ENCODE peak calls at places on chromosomes 16 and 17, in ten cellular contexts. U is A549, V is adipocyte, W is ascending aorta, H is AG10803, C is skeletal muscle cell, M is aorta, Q is ovary, G is adrenal gland, P is colonic mucosa. X is an unnamed sample.

GRCh38 chr17:21542070-21542469 is 150.3 kb upstream of the KCNJ18 start:
- DNase-seq in Q (no peak), C (no peak), M (no peak), U (no peak), P (no peak), G (no peak), V (no peak), H (no peak), W (no peak), X (no peak)

GRCh38 chr16:49016461-49016860 is 265.2 kb downstream of the CBLN1 start:
- DNase-seq in W (no peak), Q (no peak), C (no peak), H (no peak), G (no peak), M (no peak), U (no peak), P (no peak), V (no peak), X (no peak)

GRCh38 chr17:57595942-57596695 is 149.0 kb downstream of the CCDC182 start:
- DNase-seq in V (no peak), P (no peak), C (no peak), H (no peak), M (peak), G (no peak), W (no peak), U (no peak), Q (no peak), X (no peak)

GRCh38 chr16:75628351-75628750 is 5.3 kb upstream of the ADAT1 start:
- DNase-seq in W (no peak), C (no peak), G (no peak), M (no peak), P (no peak), V (no peak), H (no peak), Q (no peak), U (no peak), X (no peak)

GRCh38 chr16:11955713-11956123 is 9.3 kb upstream of the TNFRSF17 start:
- DNase-seq in H (peak), C (peak), P (no peak), Q (no peak), U (no peak), W (no peak), V (peak), M (no peak), G (no peak), X (peak)

GRCh38 chr17:42283241-42284019 is 4.9 kb upstream of the STAT5A start:
- DNase-seq in U (no peak), V (no peak), G (peak), H (no peak), M (peak), Q (no peak), W (no peak), C (no peak), P (no peak), X (no peak)

GRCh38 chr17:187130-187529 is 5.7 kb upstream of the DOC2B start:
- DNase-seq in Q (no peak), V (no peak), M (no peak), W (no peak), H (no peak), G (no peak), C (no peak), U (no peak), P (no peak), X (no peak)

GRCh38 chr17:4247361-4247980 is 16.3 kb downstream of the ANKFY1 start:
- DNase-seq in Q (no peak), V (no peak), C (no peak), M (no peak), H (no peak), G (no peak), U (no peak), W (no peak), P (no peak), X (no peak)

GRCh38 chr17:20955437-20956323 is 87.1 kb downstream of the USP22 start:
- DNase-seq in C (peak), U (no peak), V (peak), Q (peak), H (no peak), M (no peak), W (no peak), G (peak), P (peak), X (no peak)

GRCh38 chr17:79615446-79615845 is 4.6 kb upstream of the RBFOX3 start:
- DNase-seq in U (no peak), W (no peak), G (no peak), C (no peak), V (no peak), Q (no peak), H (no peak), P (no peak), M (peak), X (no peak)

GRCh38 chr16:83813818-83814653 is 6.3 kb downstream of the HSBP1 start:
- DNase-seq in W (no peak), P (no peak), H (peak), G (peak), Q (peak), M (no peak), C (peak), U (peak), V (peak), X (peak)

GRCh38 chr16:31200821-31201510 is 1.6 kb downstream of the PYCARD start:
- DNase-seq in V (peak), M (peak), C (no peak), H (no peak), G (no peak), P (peak), W (no peak), U (no peak), Q (no peak), X (no peak)

DNA sequence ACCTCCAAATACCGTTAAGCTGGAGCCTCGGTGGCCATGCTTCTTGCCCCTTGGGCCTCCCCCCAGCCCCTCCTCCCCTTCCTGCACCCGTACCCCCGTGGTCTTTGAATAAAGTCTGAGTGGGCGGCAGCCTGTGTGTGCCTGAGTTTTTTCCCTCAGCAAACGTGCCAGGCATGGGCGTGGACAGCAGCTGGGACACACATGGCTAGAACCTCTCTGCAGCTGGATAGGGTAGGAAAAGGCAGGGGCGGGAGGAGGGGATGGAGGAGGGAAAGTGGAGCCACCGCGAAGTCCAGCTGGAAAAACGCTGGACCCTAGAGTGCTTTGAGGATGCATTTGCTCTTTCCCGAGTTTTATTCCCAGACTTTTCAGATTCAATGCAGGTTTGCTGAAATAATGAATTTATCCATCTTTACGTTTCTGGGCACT is 928 bp downstream of the HBA1 start:
- DNase-seq in V (peak), H (no peak), P (no peak), C (no peak), Q (no peak), G (no peak), U (no peak), M (no peak), W (no peak), X (no peak)
- H3K4me3 ChIP-seq in V (no peak), H (no peak), P (no peak), C (no peak), Q (no peak), G (no peak), U (no peak), M (no peak), W (no peak), X (no peak)

GRCh38 chr17:48546924-48547838 is 2.3 kb upstream of the HOXB2 start:
- DNase-seq in V (no peak), U (no peak), H (peak), P (peak), C (no peak), Q (no peak), M (no peak), G (no peak), W (no peak), X (no peak)

GRCh38 chr17:48546187-48546923 is 1.4 kb upstream of the HOXB2 start:
- DNase-seq in M (no peak), P (no peak), G (peak), H (peak), Q (no peak), C (no peak), W (no peak), U (no peak), V (no peak), X (no peak)

GRCh38 chr17:48549909-48550308 is 5.0 kb upstream of the HOXB2 start:
- DNase-seq in M (no peak), U (no peak), G (no peak), V (no peak), C (no peak), Q (no peak), P (no peak), W (no peak), H (peak), X (no peak)

GRCh38 chr17:48548687-48549621 is 4.0 kb upstream of the HOXB2 start:
- DNase-seq in H (no peak), C (no peak), G (no peak), U (no peak), W (no peak), Q (no peak), P (no peak), V (no peak), M (no peak), X (no peak)

GRCh38 chr17:48547839-48548686 is 3.2 kb upstream of the HOXB2 start:
- DNase-seq in Q (no peak), P (no peak), H (peak), M (no peak), V (no peak), C (no peak), W (no peak), U (no peak), G (peak), X (peak)
- H3K4me3 ChIP-seq in Q (peak), P (peak), H (peak), M (no peak), V (peak), C (peak), W (peak), U (no peak), G (no peak), X (peak)

GRCh38 chr16:2028620-2029220 is 2.0 kb downstream of the NHERF2 start:
- DNase-seq in U (no peak), P (no peak), H (no peak), M (no peak), G (no peak), W (no peak), V (no peak), Q (no peak), C (no peak), X (no peak)
- H3K4me3 ChIP-seq in U (no peak), P (peak), H (no peak), M (no peak), G (no peak), W (peak), V (no peak), Q (no peak), C (no peak), X (no peak)

GRCh38 chr16:21646721-21647561 is 5.5 kb downstream of the IGSF6 start:
- DNase-seq in H (no peak), W (no peak), Q (no peak), G (no peak), C (no peak), U (no peak), P (peak), V (no peak), M (no peak), X (no peak)

GRCh38 chr16:21646091-21646490 is 6.3 kb downstream of the IGSF6 start:
- DNase-seq in P (no peak), V (no peak), W (no peak), U (no peak), H (no peak), C (no peak), M (no peak), G (peak), Q (no peak), X (no peak)

GRCh38 chr16:21643787-21644186 is 8.6 kb downstream of the IGSF6 start:
- DNase-seq in U (no peak), M (no peak), H (no peak), Q (no peak), W (no peak), G (no peak), P (no peak), V (no peak), C (no peak), X (no peak)

GRCh38 chr16:21644674-21645073 is 7.7 kb downstream of the IGSF6 start:
- DNase-seq in U (no peak), V (no peak), W (no peak), P (no peak), G (no peak), C (no peak), H (no peak), Q (no peak), M (no peak), X (no peak)

DNA sequence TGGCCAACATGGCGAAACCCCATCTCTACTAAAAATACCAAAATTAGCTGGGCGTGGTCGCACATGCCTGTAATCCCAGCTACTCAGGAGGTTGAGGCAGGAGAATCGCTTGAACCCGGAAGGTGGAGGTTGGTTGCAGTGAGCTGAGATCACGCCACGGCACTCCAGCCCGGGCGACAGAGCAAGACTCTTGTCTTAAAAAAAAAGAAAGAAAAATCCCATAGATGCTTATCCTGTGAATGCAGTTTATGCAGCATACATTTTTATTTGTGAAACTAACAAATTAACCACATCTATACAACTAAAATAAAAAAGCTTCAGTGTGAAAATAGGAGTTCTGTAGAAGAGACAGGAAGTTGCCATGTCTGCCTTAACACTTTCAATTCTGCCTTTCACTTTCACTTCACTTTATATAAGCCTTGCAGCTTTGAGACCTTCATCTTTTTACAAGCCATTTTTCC is 7.1 kb downstream of the IGSF6 start:
- DNase-seq in M (no peak), G (no peak), V (peak), Q (no peak), C (no peak), H (peak), P (no peak), W (no peak), U (no peak), X (peak)
- H3K4me3 ChIP-seq in M (no peak), G (peak), V (peak), Q (peak), C (no peak), H (peak), P (peak), W (peak), U (no peak), X (no peak)

GRCh38 chr17:32519769-32520701 is 33.2 kb downstream of the CDK5R1 start:
- DNase-seq in M (no peak), H (peak), Q (no peak), P (peak), G (peak), C (no peak), V (peak), W (no peak), U (no peak), X (no peak)
- H3K4me3 ChIP-seq in M (no peak), H (peak), Q (peak), P (peak), G (peak), C (peak), V (peak), W (peak), U (no peak), X (peak)

GRCh38 chr16:27229891-27230470 is 26.7 kb downstream of the KDM8 start:
- DNase-seq in U (no peak), H (no peak), G (no peak), C (no peak), P (no peak), V (no peak), W (no peak), Q (no peak), M (peak), X (no peak)
- H3K4me3 ChIP-seq in U (no peak), H (no peak), G (no peak), C (no peak), P (no peak), V (no peak), W (no peak), Q (no peak), M (no peak), X (no peak)

GRCh38 chr16:52141871-52142270 is 405.1 kb downstream of the TOX3 start:
- DNase-seq in M (no peak), C (no peak), V (no peak), W (no peak), U (no peak), G (no peak), H (no peak), P (no peak), Q (no peak), X (no peak)
- H3K4me3 ChIP-seq in M (no peak), C (no peak), V (no peak), W (no peak), U (no peak), G (no peak), H (no peak), P (no peak), Q (no peak), X (no peak)

GRCh38 chr16:56915311-56916105 is 16.4 kb upstream of the HERPUD1 start:
- DNase-seq in M (peak), W (no peak), C (no peak), G (no peak), P (no peak), H (no peak), U (no peak), Q (peak), V (no peak), X (peak)

GRCh38 chr16:56918467-56919012 is 13.4 kb upstream of the HERPUD1 start:
- DNase-seq in H (no peak), V (no peak), P (no peak), C (no peak), M (peak), G (no peak), W (no peak), U (no peak), Q (no peak), X (no peak)

GRCh38 chr16:56914896-56915295 is 17.0 kb upstream of the HERPUD1 start:
- DNase-seq in M (no peak), H (no peak), V (no peak), C (no peak), G (no peak), U (no peak), Q (no peak), W (no peak), P (no peak), X (no peak)

GRCh38 chr16:56919099-56919800 is 12.7 kb upstream of the HERPUD1 start:
- DNase-seq in P (no peak), Q (no peak), H (no peak), C (no peak), M (peak), W (no peak), G (no peak), U (no peak), V (no peak), X (no peak)

DNA sequence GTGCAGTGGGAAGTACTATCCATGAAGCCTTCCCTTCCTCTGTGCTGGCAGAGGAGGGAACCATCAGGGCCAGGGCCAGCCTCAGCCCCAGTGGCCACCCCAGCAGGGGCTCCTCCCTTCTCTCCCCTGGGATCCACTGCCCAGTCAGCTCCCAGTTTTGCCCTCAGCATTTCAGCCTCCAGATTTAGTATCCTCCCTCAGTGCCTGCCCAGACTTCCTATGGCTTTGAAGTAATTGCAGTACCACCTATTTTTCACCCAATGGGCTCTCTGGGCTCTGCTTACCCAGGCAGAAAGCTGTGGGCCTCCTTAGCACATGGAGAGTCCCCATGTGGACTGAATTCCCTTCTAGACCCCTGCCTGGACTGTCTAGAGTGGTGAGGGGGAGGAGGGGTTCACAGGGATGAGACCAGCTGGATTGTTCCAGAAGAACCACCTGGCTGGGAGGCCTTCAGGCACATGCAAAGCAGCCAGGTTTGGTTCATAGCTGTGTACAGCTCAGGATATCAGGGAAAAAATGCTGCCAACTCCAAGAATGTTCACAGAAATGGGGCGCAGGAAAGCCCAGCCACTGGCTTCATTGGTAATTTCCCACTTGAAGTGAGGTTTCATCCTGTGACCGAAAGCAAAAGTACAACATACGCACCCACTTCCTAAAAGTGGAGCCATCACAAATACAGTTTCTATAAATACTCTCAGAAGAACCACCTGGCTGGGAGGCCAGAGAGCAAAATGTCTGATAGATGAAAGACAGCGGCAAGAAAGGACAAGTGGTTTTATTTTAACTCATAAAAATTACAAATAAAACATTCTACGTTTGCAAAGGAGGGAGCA is 15.2 kb upstream of the HERPUD1 start:
- DNase-seq in M (peak), V (no peak), U (no peak), H (no peak), G (peak), W (no peak), P (no peak), Q (no peak), C (no peak), X (no peak)
- H3K4me3 ChIP-seq in M (no peak), V (no peak), U (no peak), H (no peak), G (no peak), W (no peak), P (no peak), Q (no peak), C (no peak), X (no peak)

DNA sequence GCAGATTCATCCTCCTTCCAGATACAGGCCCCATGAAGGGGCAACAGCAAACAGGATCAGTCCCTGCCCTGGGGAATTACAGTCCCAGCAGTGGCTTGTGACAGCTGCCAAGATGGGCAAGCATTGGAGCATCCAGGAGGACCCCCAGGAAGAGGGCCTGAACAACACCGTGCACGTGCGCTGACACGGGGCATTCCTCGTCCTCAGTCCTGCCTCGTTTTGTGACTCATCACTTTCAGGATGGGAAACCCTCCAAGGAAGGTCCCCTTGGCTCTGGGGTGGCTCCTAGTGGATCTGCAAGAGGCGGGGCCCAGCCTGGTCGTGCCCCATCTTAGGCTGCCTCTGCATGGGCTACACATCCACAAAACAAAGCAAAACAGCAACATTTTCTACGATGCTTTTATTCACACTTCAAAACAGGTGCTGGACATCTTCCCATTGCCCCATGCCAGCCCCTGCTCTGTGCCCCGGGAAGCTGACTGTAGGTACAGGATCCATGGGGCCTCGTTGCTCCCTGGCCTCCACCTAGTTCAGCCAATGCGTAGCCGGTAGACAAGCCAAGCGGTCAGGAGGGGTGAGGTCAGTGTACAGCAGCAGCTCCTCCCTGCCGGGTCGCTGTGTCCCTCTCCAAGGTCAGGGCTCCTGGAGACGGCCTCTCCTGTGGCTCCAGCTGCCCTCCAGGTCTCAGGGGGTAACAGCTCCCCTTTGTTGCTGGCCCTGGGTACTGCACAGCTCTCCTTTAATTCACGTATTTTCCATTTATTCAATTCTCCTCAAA is 32.3 kb downstream of the ACTG1 start:
- DNase-seq in W (no peak), G (peak), C (peak), P (no peak), M (no peak), U (no peak), V (no peak), H (peak), Q (peak), X (peak)
- H3K4me3 ChIP-seq in W (no peak), G (no peak), C (no peak), P (no peak), M (no peak), U (no peak), V (peak), H (no peak), Q (no peak), X (no peak)